ENCODE peak calls at places on chromosomes 1 and 21, in four cellular contexts. X is activated CD8-positive, alpha-beta T cell treated with anti-CD3 and anti-CD28 coated beads for 36 hours; D is ovary; L is fibroblast of the aortic adventitia. B is an unnamed sample.

GRCh38 chr1:67687649-67688048 is 2.6 kb downstream of the GADD45A start:
- DNase-seq in X (no peak), D (no peak), L (peak), B (peak)

GRCh38 chr1:170214980-170215910 is 69.5 kb downstream of the NTMT2 start:
- DNase-seq in X (no peak), D (peak), L (peak), B (no peak)

GRCh38 chr21:28608646-28609045 is 384.0 kb downstream of the LTN1 start:
- DNase-seq in X (no peak), D (no peak), L (no peak), B (no peak)

GRCh38 chr1:80801691-80802090 is 999.0 kb upstream of the ADGRL2 start:
- DNase-seq in X (no peak), D (no peak), L (no peak), B (no peak)

GRCh38 chr21:46060596-46061061 is 37.3 kb upstream of the COL6A2 start:
- DNase-seq in X (peak), D (peak), L (peak), B (peak)

GRCh38 chr1:93798301-93798700 is 80.7 kb downstream of the DNTTIP2 start:
- DNase-seq in X (no peak), D (no peak), L (peak), B (peak)

GRCh38 chr1:230808268-230808872 is 60.0 kb downstream of the C1orf198 start:
- DNase-seq in X (no peak), D (no peak), L (peak), B (peak)

GRCh38 chr1:87197156-87197555 is 131.5 kb upstream of the LMO4 start:
- DNase-seq in X (no peak), D (no peak), L (peak), B (no peak)

GRCh38 chr1:118247593-118247992 is 62.6 kb upstream of the SPAG17 start:
- DNase-seq in X (no peak), D (no peak), L (peak), B (peak)

GRCh38 chr1:71738256-71738655 is 544.1 kb downstream of the NEGR1 start:
- DNase-seq in X (no peak), D (no peak), L (no peak), B (no peak)

GRCh38 chr1:21903638-21904474 is 33.3 kb downstream of the HSPG2 start:
- DNase-seq in X (no peak), D (no peak), L (no peak), B (no peak)

GRCh38 chr1:19618428-19618827 is 25.7 kb upstream of the NBL1 start:
- DNase-seq in X (no peak), D (no peak), L (no peak), B (no peak)

GRCh38 chr21:31201548-31201947 is 142.5 kb downstream of the TIAM1 start:
- DNase-seq in X (no peak), D (no peak), L (peak), B (no peak)

GRCh38 chr1:236608930-236609726 is 4.8 kb upstream of the HEATR1 start:
- DNase-seq in X (peak), D (peak), L (peak), B (peak)

GRCh38 chr1:2546515-2547209 is 9.5 kb upstream of the TNFRSF14 start:
- DNase-seq in X (peak), D (no peak), L (peak), B (peak)

GRCh38 chr1:153786038-153786790 is 11.0 kb downstream of the SLC27A3 start:
- DNase-seq in X (no peak), D (no peak), L (no peak), B (no peak)

GRCh38 chr1:86018311-86018923 is 138.2 kb downstream of the COL24A1 start:
- DNase-seq in X (peak), D (no peak), L (peak), B (peak)

DNA sequence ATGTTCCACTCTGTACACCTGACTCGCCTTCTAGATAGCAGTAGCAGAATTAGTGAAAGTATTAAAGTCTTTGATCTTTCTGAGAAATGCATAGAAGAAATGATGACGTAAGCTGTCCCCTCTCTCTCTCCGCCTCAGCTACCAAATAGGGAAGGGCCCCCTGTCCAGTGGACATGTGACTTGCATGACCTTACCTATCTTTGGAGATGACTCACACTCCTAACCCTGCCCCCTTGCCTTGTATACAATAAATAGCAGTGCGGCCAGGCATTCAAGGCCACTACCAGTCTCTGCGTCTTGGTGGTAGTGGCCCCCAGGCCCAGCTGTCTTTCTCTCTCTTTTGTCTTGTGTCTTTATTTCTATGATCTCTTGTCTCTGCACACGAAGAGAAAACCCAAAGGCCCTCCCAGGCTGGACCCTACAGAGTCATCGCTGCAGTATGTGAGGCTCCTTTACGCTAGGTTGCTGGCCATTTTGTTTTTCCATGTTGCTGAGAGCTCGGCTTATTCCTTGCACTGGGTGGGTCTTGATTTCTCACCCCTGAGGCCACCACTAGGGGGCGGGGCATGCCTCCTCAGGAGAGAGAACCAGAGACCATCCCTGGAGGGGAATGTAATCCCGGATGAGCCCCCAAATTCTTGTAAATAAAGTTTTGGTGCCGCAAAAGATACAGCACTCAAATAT is 16.0 kb upstream of the ZBTB8B start:
- DNase-seq in X (peak), D (no peak), L (peak), B (peak)
- TF ChIP-seq CTCF in X (no peak), D (no peak), L (peak), B (peak)

GRCh38 chr1:158654570-158654969 is 31.9 kb downstream of the SPTA1 start:
- DNase-seq in X (no peak), D (no peak), L (no peak), B (no peak)
- TF ChIP-seq CTCF in X (no peak), D (no peak), L (no peak), B (no peak)

DNA sequence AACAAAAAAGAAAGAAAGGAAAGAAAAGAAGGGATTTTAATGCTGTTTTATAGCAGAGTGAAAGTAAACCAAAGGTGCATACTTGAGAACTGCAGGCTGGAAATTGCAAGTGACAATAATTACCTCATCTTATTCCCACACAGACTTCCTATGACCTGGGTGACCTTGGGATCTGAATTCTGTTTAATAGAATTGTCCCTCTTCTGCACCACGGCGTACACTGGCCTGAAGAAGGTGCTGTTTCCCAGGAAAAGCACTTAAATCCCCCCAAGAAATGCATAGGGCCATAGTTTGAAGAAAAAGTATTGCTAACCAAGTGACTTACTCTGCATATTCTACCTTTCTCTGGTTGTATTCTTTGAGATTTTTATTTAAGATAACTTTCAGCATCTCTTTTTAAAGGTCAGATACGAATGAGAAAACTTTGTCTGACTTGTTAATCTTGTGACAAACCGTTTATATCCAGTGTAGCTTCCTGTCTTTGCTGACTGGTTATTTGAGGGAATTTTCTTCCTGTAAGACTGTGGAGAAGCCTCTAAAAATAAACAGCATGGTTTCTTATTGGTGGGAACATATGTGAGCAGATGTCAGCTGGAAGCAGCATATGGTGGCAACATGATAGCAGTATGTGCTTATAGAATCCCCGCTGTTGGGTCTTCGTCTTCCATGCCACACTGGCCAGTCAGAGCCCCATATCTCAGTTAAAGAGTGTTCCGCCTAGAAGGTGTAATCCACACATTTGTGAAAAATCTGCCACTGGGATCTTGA is 16.3 kb downstream of the TGFB2 start:
- DNase-seq in X (peak), D (no peak), L (peak), B (peak)
- TF ChIP-seq CTCF in X (no peak), D (peak), L (peak), B (peak)

DNA sequence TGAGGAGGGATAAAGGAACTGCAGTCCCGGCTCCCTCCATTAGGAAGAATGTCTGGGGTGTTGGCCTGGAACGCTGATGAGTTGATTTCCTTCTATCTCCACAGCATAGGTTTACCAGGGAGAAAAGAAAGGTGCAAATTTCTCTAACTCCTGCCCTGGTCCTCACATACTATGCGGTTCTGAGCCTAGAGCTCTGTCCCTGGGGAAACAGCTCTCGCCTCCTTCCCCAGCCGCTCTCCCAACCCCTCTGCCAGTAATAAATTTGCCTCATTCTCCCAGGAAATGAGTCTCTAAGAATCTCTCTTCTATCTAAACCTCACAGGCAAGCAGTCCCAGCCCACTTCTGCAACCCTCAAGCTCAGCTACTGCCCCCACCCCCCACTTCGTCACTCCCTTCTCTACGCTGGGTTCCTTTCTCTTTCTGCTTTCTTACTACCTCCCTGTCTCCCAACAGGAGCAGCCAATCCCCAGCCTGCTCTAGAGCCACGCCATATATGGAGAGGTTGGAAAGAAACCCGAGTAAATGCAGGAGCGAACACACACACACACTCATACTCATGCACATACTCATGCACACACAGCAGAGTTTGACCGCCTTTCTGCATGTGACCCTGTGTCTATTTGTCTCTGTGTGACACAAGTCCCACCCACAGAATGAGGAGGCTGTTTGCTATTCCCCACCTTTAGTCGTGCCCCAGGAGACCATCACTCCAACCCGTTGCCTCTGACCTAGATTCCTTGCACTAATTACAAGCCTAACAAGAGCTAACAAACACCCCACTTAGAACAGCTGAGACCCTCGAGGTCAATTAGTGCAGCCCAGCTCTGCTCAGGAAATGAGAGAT is 13.4 kb downstream of the PLEKHO1 start:
- DNase-seq in X (peak), D (peak), L (peak), B (peak)
- TF ChIP-seq CTCF in X (no peak), D (peak), L (peak), B (peak)

GRCh38 chr1:163531345-163531744 is 209.6 kb downstream of the NUF2 start:
- DNase-seq in X (no peak), D (no peak), L (no peak), B (no peak)

DNA sequence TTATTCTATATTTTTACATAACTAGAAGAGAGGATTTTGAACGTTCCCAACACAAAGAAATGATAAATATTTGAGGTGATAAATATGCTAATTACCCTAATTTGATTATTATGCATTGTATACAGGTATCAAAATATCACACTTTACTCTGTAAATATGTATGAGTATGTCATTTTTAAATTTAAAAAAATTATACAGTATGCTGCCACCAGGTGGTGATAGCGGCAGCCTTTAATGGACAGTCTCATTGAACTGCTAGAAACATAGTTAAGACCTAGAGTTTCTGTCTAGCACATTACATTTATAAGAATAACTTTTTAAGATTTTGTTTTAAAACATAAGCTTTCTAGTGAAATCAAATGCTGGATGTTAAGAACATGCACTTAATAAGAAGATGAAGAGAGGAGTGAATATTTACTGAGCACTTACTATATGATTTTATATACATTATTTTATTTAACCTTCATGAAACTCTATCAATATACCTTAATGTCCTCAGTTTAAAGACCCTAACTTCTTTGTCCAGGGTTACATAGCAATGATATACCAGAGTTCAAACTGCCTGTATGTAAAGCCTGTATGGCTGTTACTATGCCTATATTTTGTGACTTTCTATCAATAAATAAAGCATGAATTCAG is 207.1 kb downstream of the NUF2 start:
- DNase-seq in X (peak), D (peak), L (peak), B (peak)
- TF ChIP-seq CTCF in X (peak), D (peak), L (peak), B (peak)

GRCh38 chr1:88593358-88593757 is 90.7 kb upstream of the PKN2 start:
- DNase-seq in X (no peak), D (no peak), L (no peak), B (no peak)

GRCh38 chr1:88595355-88595754 is 88.7 kb upstream of the PKN2 start:
- DNase-seq in X (peak), D (no peak), L (peak), B (peak)
- TF ChIP-seq CTCF in X (peak), D (no peak), L (peak), B (peak)

GRCh38 chr1:26035203-26035958 is 10.5 kb downstream of the SLC30A2 start:
- DNase-seq in X (peak), D (peak), L (peak), B (peak)
- TF ChIP-seq CTCF in X (no peak), D (no peak), L (no peak), B (no peak)

B was measured in HFFc6.